ENCODE peak calls at places on chromosomes 11 and 22, in eight cellular contexts. W, Q, E, B, O, I, J and F are unnamed samples.

GRCh38 chr11:119363081-119363861 is 16.8 kb upstream of the MFRP start:
- DNase-seq in W (no peak), E (peak; percentile 50), O (no peak), Q (no peak), J (no peak), I (no peak), B (no peak), F (no peak)

GRCh38 chr11:75821202-75821601 is 6.2 kb downstream of the UVRAG start:
- DNase-seq in B (no peak), J (no peak), Q (no peak), E (no peak), W (no peak), I (no peak), O (no peak), F (no peak)

GRCh38 chr11:65884716-65885092 is 3.6 kb downstream of the FIBP start:
- DNase-seq in I (peak; percentile 80), J (peak; percentile 81), Q (no peak), W (peak; percentile 83), O (peak; percentile 70), B (peak; percentile 32), E (peak; percentile 37), F (peak; percentile 80)

GRCh38 chr22:20751185-20751851 is 22.6 kb upstream of the SERPIND1 start:
- DNase-seq in Q (no peak), J (no peak), I (no peak), O (no peak), W (no peak), E (peak; percentile 52), B (no peak), F (no peak)

GRCh38 chr11:126608626-126609010 is 253.1 kb downstream of the ST3GAL4 start:
- DNase-seq in B (no peak), Q (no peak), J (no peak), I (no peak), O (no peak), W (no peak), E (no peak), F (no peak)

GRCh38 chr11:84817998-84818397 is 809.1 kb downstream of the DLG2 start:
- DNase-seq in Q (no peak), O (no peak), E (no peak), J (no peak), B (no peak), W (no peak), I (no peak), F (peak; percentile 92)

GRCh38 chr22:30324008-30324730 is 2.6 kb downstream of the TBC1D10A start:
- DNase-seq in I (no peak), W (no peak), J (no peak), B (no peak), Q (no peak), O (no peak), E (no peak), F (no peak)

GRCh38 chr11:134578807-134579708 is 167.0 kb upstream of the B3GAT1 start:
- DNase-seq in B (no peak), Q (no peak), W (no peak), I (no peak), E (no peak), O (no peak), J (no peak), F (no peak)

GRCh38 chr11:131685906-131686305 is 315.5 kb downstream of the NTM start:
- DNase-seq in O (no peak), Q (no peak), J (no peak), W (no peak), I (no peak), E (no peak), B (no peak), F (no peak)